ENCODE peak calls at places on chromosomes 13 and 19, in seven cellular contexts. M is C1 segment of cervical spinal cord, L is memory B cell, D is KBM-7, P is NCI-H748 treated with DMSO at 0.1 percent for 48 hours, E is uterus, V is body of pancreas. K is an unnamed sample.

GRCh38 chr13:40662866-40663265 is 3.6 kb downstream of the FOXO1 start:
- DNase-seq in V (no peak), P (no peak), L (no peak), E (no peak), D (no peak), M (no peak), K (no peak)

GRCh38 chr13:57636811-57637210 is 5.3 kb downstream of the PCDH17 start:
- DNase-seq in L (no peak), D (no peak), M (no peak), V (no peak), P (no peak), E (no peak), K (no peak)

GRCh38 chr13:33341861-33342452 is 56.4 kb upstream of the STARD13 start:
- DNase-seq in D (no peak), L (no peak), P (no peak), V (no peak), M (no peak), E (no peak), K (no peak)

GRCh38 chr13:20411638-20412342 is 113.9 kb downstream of the CRYL1 start:
- DNase-seq in M (no peak), D (peak; percentile 86), V (no peak), P (no peak), L (no peak), E (no peak), K (no peak)

GRCh38 chr13:30819136-30819875 is 84.0 kb downstream of the ALOX5AP start:
- DNase-seq in L (no peak), D (no peak), P (no peak), E (no peak), V (no peak), M (no peak), K (no peak)

GRCh38 chr19:3270908-3271307 is 46.4 kb downstream of the CELF5 start:
- DNase-seq in D (no peak), L (no peak), E (no peak), M (no peak), P (peak; percentile 78), V (no peak), K (no peak)

GRCh38 chr19:48873476-48874308 is 1.5 kb downstream of the PPP1R15A start:
- DNase-seq in M (peak; percentile 59), P (no peak), L (no peak), D (no peak), E (peak; percentile 22), V (no peak), K (no peak)

GRCh38 chr19:48543121-48543710 is 8.8 kb upstream of the SULT2B1 start:
- DNase-seq in V (peak; percentile 29), D (peak; percentile 76), L (no peak), P (no peak), E (no peak), M (no peak), K (no peak)

GRCh38 chr13:41693434-41693833 is 236.1 kb downstream of the RGCC start:
- DNase-seq in L (no peak), D (no peak), M (no peak), E (no peak), V (no peak), P (no peak), K (no peak)

GRCh38 chr13:29978211-29978610 is 127.8 kb upstream of the UBL3 start:
- DNase-seq in M (no peak), E (no peak), D (no peak), L (no peak), V (no peak), P (no peak), K (no peak)

GRCh38 chr13:102846261-102847015 is 606 bp downstream of the ERCC5 start:
- DNase-seq in D (peak; percentile 77), V (peak; percentile 42), L (peak; percentile 52), M (no peak), E (peak; percentile 21), P (peak; percentile 36), K (peak; percentile 63)

GRCh38 chr19:55133639-55134444 is 15.2 kb downstream of the TNNT1 start:
- DNase-seq in E (no peak), M (no peak), P (no peak), L (no peak), D (no peak), V (no peak), K (no peak)

GRCh38 chr13:48526269-48526668 is 6.6 kb downstream of the RCBTB2 start:
- DNase-seq in L (no peak), D (no peak), V (no peak), P (no peak), E (no peak), M (no peak), K (no peak)

GRCh38 chr13:75813323-75813722 is 177.2 kb downstream of the LMO7 start:
- DNase-seq in L (no peak), V (no peak), P (no peak), D (no peak), E (no peak), M (no peak), K (no peak)

GRCh38 chr19:46890423-46891170 is 29.8 kb downstream of the ARHGAP35 start:
- DNase-seq in V (no peak), E (no peak), L (no peak), M (no peak), P (no peak), D (no peak), K (no peak)

GRCh38 chr19:3132971-3133792 is 2.7 kb upstream of the GNA15 start:
- DNase-seq in V (no peak), L (peak; percentile 22), M (no peak), E (no peak), D (peak; percentile 92), P (no peak), K (peak; percentile 79)

GRCh38 chr13:20127563-20128458 is 33.0 kb downstream of the GJA3 start:
- DNase-seq in M (peak; percentile 51), P (peak; percentile 76), V (peak; percentile 75), E (peak; percentile 32), L (no peak), D (no peak), K (peak; percentile 90)

K was measured in aorta.